ENCODE peak calls at places on chromosomes 7 and 10, in seven cellular contexts. N is heart right ventricle, U is body of pancreas, I is HL-60, M is nephron progenitor cell, F is A549, Z is transverse colon. T is an unnamed sample.

GRCh38 chr10:42952358-42952757 is 124.5 kb upstream of the RET start:
- DNase-seq in F (no peak), N (peak), U (peak), Z (no peak), M (peak), I (no peak), T (no peak)

GRCh38 chr10:107409517-107409916 is 245.0 kb upstream of the SORCS1 start:
- DNase-seq in Z (peak), N (no peak), I (peak), M (no peak), F (no peak), U (no peak), T (peak)

GRCh38 chr7:31858051-31858450 is 171.0 kb downstream of the PPP1R17 start:
- DNase-seq in I (no peak), Z (no peak), U (no peak), M (no peak), N (no peak), F (no peak), T (no peak)

GRCh38 chr7:132654150-132654549 is 77.9 kb upstream of the PLXNA4 start:
- DNase-seq in U (no peak), N (no peak), F (peak), Z (no peak), M (no peak), I (peak), T (no peak)

GRCh38 chr10:81479316-81479715 is 395.7 kb upstream of the NRG3 start:
- DNase-seq in N (no peak), I (no peak), F (peak), M (no peak), U (no peak), Z (no peak), T (no peak)

GRCh38 chr7:87316846-87317545 is 28.5 kb upstream of the CROT start:
- DNase-seq in U (no peak), N (no peak), F (peak), Z (no peak), I (no peak), M (no peak), T (peak)

GRCh38 chr7:147833549-147833948 is 757.0 kb upstream of the C7orf33 start:
- DNase-seq in N (no peak), U (no peak), F (peak), I (no peak), M (no peak), Z (no peak), T (no peak)

GRCh38 chr10:42519761-42520460 is 118.5 kb downstream of the ZNF33B start:
- DNase-seq in U (no peak), N (no peak), Z (no peak), M (no peak), I (no peak), F (peak), T (no peak)

GRCh38 chr10:35907548-35907947 is 265.5 kb upstream of the FZD8 start:
- DNase-seq in I (no peak), F (no peak), N (no peak), Z (no peak), U (no peak), M (no peak), T (no peak)

GRCh38 chr10:75428434-75429158 is 2.8 kb upstream of the LRMDA start:
- DNase-seq in I (peak), U (peak), Z (no peak), F (peak), N (no peak), M (no peak), T (peak)

DNA sequence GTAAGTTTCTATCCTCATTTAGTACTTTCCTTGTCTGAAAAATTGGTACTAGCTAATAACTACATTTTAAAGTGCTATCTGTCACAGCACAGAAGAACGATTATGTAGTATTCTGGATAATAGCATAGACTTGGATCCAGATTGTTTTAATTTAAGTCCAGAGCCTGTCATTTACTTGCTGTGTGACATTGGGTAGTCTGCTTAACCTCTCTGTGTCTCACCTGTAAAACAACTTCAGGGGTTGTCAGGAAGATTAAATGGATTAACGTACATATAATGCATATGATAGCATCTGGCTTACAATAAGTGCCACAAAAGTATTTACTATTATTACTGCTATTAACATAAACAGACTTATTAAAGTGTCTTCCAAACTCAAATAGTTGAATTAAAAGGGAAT is 1221.4 kb downstream of the GATA3 start:
- DNase-seq in F (no peak), M (no peak), I (no peak), Z (no peak), N (no peak), U (no peak), T (no peak)
- TF ChIP-seq CTCF in F (no peak), M (no peak), I (no peak), Z (no peak), N (no peak), U (no peak), T (no peak)

DNA sequence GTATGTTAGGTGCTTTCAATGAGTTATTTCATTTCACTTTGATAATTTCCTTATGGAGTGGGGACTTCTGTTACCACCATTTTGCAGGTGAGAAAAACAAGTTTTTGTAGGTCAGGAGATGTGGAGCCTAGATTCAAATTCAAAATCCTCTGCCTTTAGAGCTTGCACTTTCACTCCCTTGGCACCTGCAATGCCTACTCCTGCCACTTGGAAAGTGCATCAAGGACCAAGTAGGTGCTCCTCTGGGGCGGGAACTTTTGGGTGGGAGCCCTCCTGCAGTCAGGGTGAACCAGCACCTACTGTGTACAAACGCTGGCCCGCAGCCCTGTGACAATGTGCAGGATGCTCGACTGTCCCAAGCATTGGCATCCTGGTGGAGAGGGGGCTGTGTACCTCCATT is 199.0 kb downstream of the EMX2 start:
- DNase-seq in I (no peak), N (no peak), F (no peak), U (no peak), Z (no peak), M (no peak), T (no peak)
- TF ChIP-seq CTCF in I (no peak), N (no peak), F (no peak), U (no peak), Z (no peak), M (peak), T (peak)

DNA sequence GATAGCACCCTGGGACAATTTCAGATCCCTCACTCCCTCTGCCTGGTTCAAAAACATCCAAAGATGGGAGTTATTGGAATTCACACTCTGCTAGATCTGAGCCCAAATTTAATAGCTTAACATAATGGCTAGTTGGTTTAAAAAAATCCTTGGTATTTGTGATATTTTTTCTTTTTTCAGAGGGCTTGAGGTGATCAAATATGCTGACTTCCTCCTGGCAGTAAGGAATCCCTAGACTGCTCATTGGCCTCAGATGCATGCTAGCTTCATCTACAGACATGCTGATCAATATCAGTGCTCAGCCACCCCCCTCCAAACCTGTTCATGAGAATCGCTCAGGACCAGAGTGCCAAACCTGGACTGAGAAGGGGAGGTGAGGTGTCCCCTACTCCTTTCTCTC is 74.7 kb upstream of the PLPP4 start:
- DNase-seq in Z (no peak), I (no peak), U (no peak), F (no peak), N (no peak), M (no peak), T (no peak)
- TF ChIP-seq CTCF in Z (no peak), I (no peak), U (no peak), F (no peak), N (no peak), M (no peak), T (no peak)

GRCh38 chr10:29256019-29256418 is 32.9 kb upstream of the LYZL1 start:
- DNase-seq in N (no peak), Z (no peak), U (no peak), M (no peak), F (no peak), I (no peak), T (no peak)
- TF ChIP-seq CTCF in N (no peak), Z (no peak), U (no peak), M (no peak), F (no peak), I (no peak), T (no peak)

GRCh38 chr7:103074519-103075336 is at the start of the genes ARMC10 and FBXL13:
- DNase-seq in N (peak), I (peak), Z (peak), U (peak), F (peak), M (peak), T (peak)
- TF ChIP-seq CTCF in N (no peak), I (peak), Z (peak), U (peak), F (peak), M (peak), T (peak)

GRCh38 chr10:119644215-119644826 is 6.9 kb upstream of the BAG3 start:
- DNase-seq in F (no peak), M (peak), Z (no peak), I (no peak), N (no peak), U (no peak), T (no peak)
- TF ChIP-seq CTCF in F (peak), M (peak), Z (no peak), I (no peak), N (no peak), U (no peak), T (peak)

GRCh38 chr7:37198906-37199485 is 249.7 kb downstream of the ELMO1 start:
- DNase-seq in Z (peak), I (peak), N (peak), U (peak), F (peak), M (peak), T (peak)

GRCh38 chr7:37201003-37201875 is 247.4 kb downstream of the ELMO1 start:
- DNase-seq in Z (peak), M (peak), F (peak), U (peak), N (peak), I (peak), T (peak)

GRCh38 chr7:37195388-37195787 is 253.3 kb downstream of the ELMO1 start:
- DNase-seq in U (no peak), M (no peak), Z (no peak), I (no peak), F (no peak), N (no peak), T (no peak)

GRCh38 chr7:37196631-37197030 is 252.0 kb downstream of the ELMO1 start:
- DNase-seq in N (peak), Z (no peak), U (no peak), F (no peak), I (no peak), M (no peak), T (no peak)

DNA sequence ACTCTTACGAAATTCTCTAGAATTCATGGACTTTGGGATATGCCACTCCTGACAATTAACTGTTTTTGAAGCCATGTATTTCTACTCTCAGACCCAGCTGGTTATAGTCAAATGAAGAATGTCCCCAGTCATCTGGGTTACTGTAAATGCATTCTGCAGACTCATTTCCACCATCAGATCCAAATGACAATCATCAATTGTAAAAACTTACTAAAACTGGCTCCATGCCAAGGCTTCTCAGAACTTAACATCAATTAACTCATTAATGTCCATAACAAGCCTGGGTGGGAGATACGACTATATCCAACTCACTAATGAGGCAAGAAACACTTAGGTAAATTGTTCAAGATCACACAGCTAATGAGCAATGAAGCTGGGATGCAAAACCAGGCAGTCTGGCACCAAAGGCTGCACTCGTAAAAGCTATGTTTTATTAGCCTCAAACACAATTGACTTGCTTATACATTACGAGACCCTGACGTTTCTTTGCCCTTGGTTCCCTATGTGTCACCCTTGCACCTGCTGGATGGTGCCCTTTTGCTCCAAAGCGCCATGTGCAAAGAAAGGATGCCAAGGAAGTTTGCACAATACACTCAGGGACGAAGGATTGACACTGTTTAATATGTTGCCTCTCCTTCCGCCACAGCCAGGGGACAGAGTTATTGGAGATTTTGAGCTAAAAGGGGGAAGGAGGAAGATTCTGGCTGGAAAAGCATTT is 250.3 kb downstream of the ELMO1 start:
- DNase-seq in I (no peak), F (no peak), N (no peak), M (no peak), Z (no peak), U (peak), T (no peak)
- TF ChIP-seq CTCF in I (no peak), F (no peak), N (no peak), M (no peak), Z (no peak), U (no peak), T (no peak)

GRCh38 chr7:133857376-133858119 is 269.6 kb upstream of the LRGUK start:
- DNase-seq in U (no peak), Z (no peak), N (no peak), F (no peak), M (no peak), I (no peak), T (no peak)

GRCh38 chr7:133851416-133851815 is 275.7 kb upstream of the LRGUK start:
- DNase-seq in F (no peak), N (no peak), M (no peak), I (no peak), Z (no peak), U (no peak), T (no peak)

GRCh38 chr7:133850497-133851070 is 276.6 kb upstream of the LRGUK start:
- DNase-seq in M (no peak), I (no peak), Z (no peak), U (no peak), N (no peak), F (no peak), T (no peak)

GRCh38 chr7:133854739-133855138 is 272.4 kb upstream of the LRGUK start:
- DNase-seq in I (peak), Z (no peak), M (no peak), U (no peak), N (no peak), F (peak), T (peak)

GRCh38 chr7:133853706-133854276 is 273.3 kb upstream of the LRGUK start:
- DNase-seq in N (no peak), U (peak), Z (peak), M (peak), I (peak), F (peak), T (peak)
- TF ChIP-seq CTCF in N (no peak), U (peak), Z (peak), M (peak), I (peak), F (peak), T (peak)

T was measured in MCF 10A.